ENCODE peak calls at places on chromosomes 12 and 14, in six cellular contexts. E, W, P, F, S and G are unnamed samples.

GRCh38 chr12:50353869-50354593 is 42.4 kb downstream of the FAM186A start:
- DNase-seq in F (no peak), W (peak), E (no peak), S (no peak), P (no peak), G (no peak)

GRCh38 chr14:52494444-52494843 is 57.9 kb downstream of the TXNDC16 start:
- DNase-seq in F (no peak), W (peak), P (no peak), S (no peak), E (no peak), G (no peak)

GRCh38 chr14:79712302-79712950 is 498.9 kb downstream of the DIO2 start:
- DNase-seq in F (no peak), P (no peak), E (no peak), W (no peak), S (no peak), G (no peak)

GRCh38 chr12:95460105-95460504 is 13.8 kb upstream of the METAP2 start:
- DNase-seq in P (no peak), E (no peak), F (no peak), W (no peak), S (no peak), G (no peak)

GRCh38 chr14:60328588-60328987 is 79.6 kb downstream of the PPM1A start:
- DNase-seq in F (no peak), W (no peak), P (no peak), S (no peak), E (no peak), G (no peak)

GRCh38 chr14:29529418-29529817 is 398.2 kb downstream of the PRKD1 start:
- DNase-seq in P (no peak), F (no peak), E (peak), S (no peak), W (peak), G (no peak)

GRCh38 chr14:91918159-91918883 is 29.2 kb downstream of the FBLN5 start:
- DNase-seq in P (no peak), W (no peak), S (peak), E (no peak), F (no peak), G (no peak)

GRCh38 chr14:98501335-98501734 is 770.7 kb downstream of the BCL11B start:
- DNase-seq in F (no peak), E (no peak), P (no peak), W (no peak), S (no peak), G (no peak)

GRCh38 chr14:92556255-92556741 is 42.7 kb downstream of the RIN3 start:
- DNase-seq in W (no peak), S (no peak), P (no peak), F (no peak), E (no peak), G (no peak)

GRCh38 chr14:90509403-90509802 is 112.6 kb downstream of the CALM1 start:
- DNase-seq in S (no peak), W (no peak), E (no peak), F (no peak), P (no peak), G (no peak)

GRCh38 chr14:75877884-75878283 is 103.9 kb downstream of the TGFB3 start:
- DNase-seq in F (no peak), S (no peak), E (no peak), W (no peak), P (no peak), G (no peak)

GRCh38 chr12:55671746-55672145 is 35.1 kb downstream of the OR10P1 start:
- DNase-seq in F (no peak), P (no peak), W (no peak), E (no peak), S (no peak), G (no peak)

GRCh38 chr12:79668113-79668512 is 22.7 kb downstream of the PAWR start:
- DNase-seq in F (no peak), E (no peak), P (no peak), W (no peak), S (no peak), G (no peak)

GRCh38 chr12:69028941-69029729 is 96.2 kb upstream of the CPM start:
- DNase-seq in E (no peak), W (no peak), F (no peak), S (no peak), P (no peak), G (no peak)

GRCh38 chr12:105995986-105996385 is 142.8 kb downstream of the NUAK1 start:
- DNase-seq in P (no peak), S (no peak), W (no peak), F (no peak), E (no peak), G (no peak)

GRCh38 chr12:26125451-26126339 is 858 bp upstream of the BHLHE41 start:
- DNase-seq in F (peak), W (peak), E (peak), S (peak), P (peak), G (peak)

GRCh38 chr12:81329088-81329487 is 251.2 kb downstream of the ACSS3 start:
- DNase-seq in S (no peak), F (no peak), P (no peak), E (peak), W (peak), G (no peak)

GRCh38 chr12:101592448-101592847 is 2.3 kb upstream of the MYBPC1 start:
- DNase-seq in F (no peak), P (no peak), S (no peak), W (no peak), E (no peak), G (no peak)

GRCh38 chr12:3458041-3458440 is 33.0 kb upstream of the PRMT8 start:
- DNase-seq in W (no peak), P (no peak), E (no peak), F (no peak), S (no peak), G (no peak)

GRCh38 chr14:91983571-91983970 is 36.1 kb upstream of the FBLN5 start:
- DNase-seq in S (no peak), W (peak), E (no peak), P (no peak), F (no peak), G (no peak)

GRCh38 chr12:112916270-112916669 is 9.5 kb downstream of the OAS1 start:
- DNase-seq in F (peak), P (no peak), E (no peak), W (peak), S (peak), G (no peak)

GRCh38 chr14:36477266-36477665 is 42.8 kb downstream of the NKX2-1 start:
- DNase-seq in E (no peak), S (no peak), W (no peak), P (no peak), F (no peak), G (no peak)

GRCh38 chr12:5200276-5201087 is 156.8 kb downstream of the KCNA5 start:
- DNase-seq in P (no peak), W (peak), F (peak), E (peak), S (no peak), G (no peak)

GRCh38 chr14:88005978-88006851 is 1.3 kb downstream of the GPR65 start:
- DNase-seq in P (no peak), F (no peak), W (no peak), E (no peak), S (no peak), G (no peak)

GRCh38 chr12:113180333-113180732 is 4.9 kb downstream of the DDX54 start:
- DNase-seq in W (no peak), F (no peak), P (no peak), E (no peak), S (no peak), G (no peak)

GRCh38 chr14:42665083-42665482 is 1058.4 kb downstream of the LRFN5 start:
- DNase-seq in S (no peak), F (no peak), W (no peak), E (no peak), P (no peak), G (no peak)

GRCh38 chr12:45379261-45379660 is 163.4 kb downstream of the ANO6 start:
- DNase-seq in P (no peak), F (no peak), S (no peak), E (no peak), W (peak), G (no peak)

GRCh38 chr12:21828111-21828775 is 53.7 kb upstream of the KCNJ8 start:
- DNase-seq in F (no peak), E (no peak), W (no peak), P (no peak), S (no peak), G (no peak)

GRCh38 chr12:65728913-65729793 is 95.1 kb upstream of the HMGA2 start:
- DNase-seq in S (no peak), P (peak), W (peak), F (no peak), E (no peak), G (no peak)

GRCh38 chr14:98233656-98234055 is 1038.3 kb downstream of the BCL11B start:
- DNase-seq in W (no peak), F (no peak), S (no peak), P (peak), E (no peak), G (no peak)

GRCh38 chr12:119682635-119683340 is 14.9 kb downstream of the PRKAB1 start:
- DNase-seq in S (no peak), W (no peak), P (no peak), E (no peak), F (no peak), G (no peak)

GRCh38 chr12:22518998-22519397 is 25.3 kb downstream of the C2CD5 start:
- DNase-seq in W (no peak), F (no peak), S (no peak), E (no peak), P (no peak), G (no peak)

GRCh38 chr12:70754330-70754741 is 117.1 kb upstream of the PTPRB start:
- DNase-seq in S (no peak), W (no peak), P (no peak), E (peak), F (no peak), G (no peak)

GRCh38 chr12:109239179-109239578 is 69.9 kb downstream of the FOXN4 start:
- DNase-seq in S (peak), W (no peak), F (no peak), E (no peak), P (no peak), G (no peak)

GRCh38 chr12:109239691-109240090 is 69.4 kb downstream of the FOXN4 start:
- DNase-seq in F (no peak), S (peak), E (no peak), P (no peak), W (no peak), G (no peak)

GRCh38 chr12:109241936-109242335 is 67.1 kb downstream of the FOXN4 start:
- DNase-seq in F (no peak), W (no peak), S (peak), P (no peak), E (no peak), G (no peak)

GRCh38 chr12:109244043-109244442 is 65.0 kb downstream of the FOXN4 start:
- DNase-seq in S (no peak), E (no peak), F (no peak), P (no peak), W (peak), G (no peak)

GRCh38 chr12:109240365-109240764 is 68.7 kb downstream of the FOXN4 start:
- DNase-seq in W (no peak), S (peak), F (no peak), E (no peak), P (no peak), G (no peak)
- TF ChIP-seq POLR2AphosphoS5 in W (no peak), S (no peak), F (no peak), E (no peak), P (no peak), G (no peak)

GRCh38 chr14:99794156-99794780 is 1.1 kb downstream of the EML1 start:
- DNase-seq in F (no peak), W (no peak), S (no peak), P (no peak), E (no peak), G (no peak)
- H3K4me3 ChIP-seq in F (peak), W (peak), S (peak), P (peak), E (no peak), G (peak)

DNA sequence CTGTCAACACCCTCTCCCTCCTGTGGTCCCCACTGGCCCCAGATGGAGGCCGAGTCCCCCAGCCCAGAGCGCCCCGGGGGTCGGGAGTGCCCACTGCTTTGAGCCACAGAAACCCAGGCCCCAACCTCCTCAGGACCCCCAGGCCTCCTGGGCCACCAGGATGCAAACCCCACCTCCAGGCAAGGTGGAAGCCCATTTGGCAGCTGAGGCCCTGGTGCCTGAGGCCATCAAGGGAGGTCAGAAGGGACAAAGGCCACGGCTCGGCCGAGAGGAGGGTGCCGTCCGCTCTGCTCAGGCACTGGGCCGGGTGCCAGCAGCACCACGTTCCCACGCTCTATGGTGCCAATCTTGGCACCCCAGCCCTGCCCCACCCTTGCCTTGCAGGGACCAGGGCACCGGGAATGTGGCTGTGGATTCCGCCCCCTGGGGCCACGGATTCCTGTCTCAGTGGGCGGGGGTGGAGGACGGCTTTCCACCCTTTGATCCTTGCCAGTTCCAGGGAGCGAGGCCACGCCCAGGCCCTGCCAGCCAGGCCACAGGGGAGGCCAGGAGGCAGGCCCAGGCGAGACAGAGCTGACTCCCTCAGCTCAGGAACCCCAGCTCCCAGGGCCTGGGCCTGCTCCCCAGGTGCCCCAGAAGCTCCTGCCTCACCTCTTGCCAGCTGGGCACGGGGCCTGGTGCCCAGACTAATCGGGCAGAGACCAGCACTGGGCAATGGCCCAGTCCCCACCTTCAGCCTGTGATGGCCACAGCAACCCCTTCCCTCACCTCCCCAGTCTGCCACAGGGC is 26.3 kb upstream of the GPR132 start:
- DNase-seq in W (no peak), S (peak), E (no peak), F (peak), P (no peak), G (peak)
- TF ChIP-seq POLR2A in W (no peak), S (no peak), E (no peak), F (no peak), P (no peak), G (no peak)

GRCh38 chr12:12610711-12611110 is 965 bp upstream of the CREBL2 start:
- DNase-seq in S (no peak), W (no peak), E (no peak), F (no peak), P (no peak), G (no peak)

GRCh38 chr12:12608557-12608957 is 3.1 kb upstream of the CREBL2 start:
- DNase-seq in S (no peak), F (no peak), E (no peak), P (no peak), W (no peak), G (no peak)

GRCh38 chr12:12604790-12605189 is 6.9 kb upstream of the CREBL2 start:
- DNase-seq in E (no peak), F (no peak), S (no peak), W (no peak), P (peak), G (no peak)

GRCh38 chr12:12609692-12610091 is 2.0 kb upstream of the CREBL2 start:
- DNase-seq in E (no peak), F (no peak), W (no peak), P (no peak), S (no peak), G (no peak)

GRCh38 chr12:12606793-12607589 is 4.7 kb upstream of the CREBL2 start:
- DNase-seq in W (no peak), P (no peak), E (no peak), S (no peak), F (no peak), G (no peak)
- TF ChIP-seq POLR2AphosphoS5 in W (no peak), P (no peak), E (no peak), S (no peak), F (no peak), G (no peak)

GRCh38 chr12:57893460-57894353 is 47.2 kb upstream of the CTDSP2 start:
- DNase-seq in F (peak), W (peak), E (peak), S (peak), P (peak), G (peak)
- H3K4me3 ChIP-seq in F (peak), W (no peak), E (no peak), S (no peak), P (peak), G (peak)

GRCh38 chr12:57522019-57522886 is at the start of gene MBD6:
- DNase-seq in S (peak), P (peak), E (no peak), W (peak), F (peak), G (peak)
- TF ChIP-seq POLR2A in S (peak), P (peak), E (peak), W (peak), F (peak), G (peak)

GRCh38 chr12:109946913-109947312 is 46.8 kb downstream of the TCHP start:
- DNase-seq in W (no peak), P (no peak), S (no peak), F (no peak), E (no peak), G (no peak)

GRCh38 chr12:109944975-109945374 is 44.9 kb downstream of the TCHP start:
- DNase-seq in S (no peak), E (no peak), P (no peak), W (peak), F (no peak), G (no peak)

GRCh38 chr12:109948382-109948781 is 47.8 kb downstream of the GIT2 start:
- DNase-seq in E (no peak), W (no peak), S (no peak), F (no peak), P (no peak), G (no peak)

GRCh38 chr12:109947511-109947910 is 47.4 kb downstream of the TCHP start:
- DNase-seq in E (no peak), F (no peak), P (no peak), S (no peak), W (no peak), G (no peak)

DNA sequence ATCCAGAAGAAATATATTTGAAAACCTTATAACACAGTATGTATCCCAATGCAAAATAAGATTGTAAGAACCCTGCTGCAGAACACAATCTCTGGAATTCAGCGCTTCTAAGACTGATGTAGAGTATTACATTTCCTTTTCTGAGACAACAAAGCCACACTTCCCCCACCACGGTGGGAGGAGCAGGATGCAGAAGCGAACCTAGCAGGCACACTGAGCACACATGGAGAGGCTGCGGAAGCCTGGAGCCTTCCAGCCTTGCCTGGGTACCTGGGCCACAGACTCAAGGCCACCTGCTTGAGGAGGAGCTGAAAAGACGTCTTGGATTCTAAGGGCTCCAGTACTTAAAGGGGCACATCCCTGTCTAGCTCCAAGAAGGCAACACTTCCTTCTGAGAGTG is 46.4 kb downstream of the TCHP start:
- DNase-seq in W (peak), F (no peak), P (no peak), S (no peak), E (no peak), G (no peak)
- TF ChIP-seq POLR2AphosphoS5 in W (no peak), F (no peak), P (no peak), S (no peak), E (no peak), G (no peak)

GRCh38 chr12:64452559-64453329 is 824 bp downstream of the TBK1 start:
- DNase-seq in P (no peak), S (no peak), E (no peak), W (peak), F (peak), G (no peak)
- H3K4me3 ChIP-seq in P (peak), S (peak), E (peak), W (peak), F (peak), G (peak)

DNA sequence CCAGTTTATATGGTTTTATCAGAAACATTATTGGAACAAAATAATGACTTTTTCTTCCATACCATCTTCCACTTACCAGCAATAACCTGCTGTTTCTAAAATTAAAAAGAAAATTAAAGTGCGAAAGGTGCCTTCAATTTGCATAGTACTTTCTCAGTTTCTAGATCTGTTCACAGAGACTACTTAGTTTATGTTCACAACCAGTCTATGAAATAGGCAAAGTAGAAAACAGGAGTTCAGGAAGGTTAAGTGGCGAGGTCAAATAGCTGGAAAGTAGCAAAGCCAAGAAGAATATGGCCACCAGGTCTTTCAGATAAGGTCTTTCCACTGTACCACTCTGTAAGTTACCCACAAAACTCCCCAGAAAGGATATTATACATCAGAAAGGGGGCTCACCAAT is 63.3 kb downstream of the BMP4 start:
- DNase-seq in E (no peak), S (no peak), P (no peak), W (no peak), F (no peak), G (no peak)
- TF ChIP-seq POLR2A in E (no peak), S (no peak), P (no peak), W (no peak), F (no peak), G (no peak)